ENCODE peak calls at places on chromosome 5, in four cellular contexts. F is IMR-90, H is AG10803, J is H4. U is an unnamed sample.

GRCh38 chr5:81906086-81906485 is 65.7 kb upstream of the ATG10 start:
- DNase-seq in H (no peak), F (no peak), J (no peak), U (no peak)

GRCh38 chr5:98214240-98215051 is 559.0 kb upstream of the RGMB start:
- DNase-seq in J (peak; percentile 46), H (peak; percentile 71), F (peak; percentile 45), U (peak; percentile 27)

GRCh38 chr5:54315736-54316135 is 5.4 kb upstream of the ARL15 start:
- DNase-seq in F (no peak), J (no peak), H (no peak), U (no peak)

GRCh38 chr5:38462972-38463633 is 93.3 kb downstream of the LIFR start:
- DNase-seq in H (no peak), F (peak; percentile 65), J (peak; percentile 58), U (peak; percentile 38)

GRCh38 chr5:111308951-111309350 is 84.8 kb downstream of the CAMK4 start:
- DNase-seq in F (no peak), J (peak; percentile 19), H (no peak), U (no peak)

GRCh38 chr5:139651863-139652787 is 4.0 kb downstream of the CXXC5 start:
- DNase-seq in H (peak; percentile 84), F (peak; percentile 94), J (peak; percentile 60), U (peak; percentile 92)

GRCh38 chr5:14213253-14213652 is 70.1 kb downstream of the TRIO start:
- DNase-seq in H (no peak), F (peak; percentile 46), J (no peak), U (no peak)

GRCh38 chr5:105684799-105685198 is 1985.9 kb downstream of the EFNA5 start:
- DNase-seq in J (no peak), H (no peak), F (no peak), U (no peak)

GRCh38 chr5:91319667-91320066 is 63.5 kb downstream of the ARRDC3 start:
- DNase-seq in H (no peak), F (no peak), J (no peak), U (no peak)

GRCh38 chr5:44542470-44542869 is 153.2 kb upstream of the FGF10 start:
- DNase-seq in H (no peak), F (no peak), J (peak; percentile 6), U (no peak)

GRCh38 chr5:96885518-96886338 is 9.4 kb downstream of the ERAP2 start:
- DNase-seq in J (no peak), H (no peak), F (no peak), U (no peak)

GRCh38 chr5:137695651-137696428 is 40.0 kb downstream of the KLHL3 start:
- DNase-seq in J (no peak), F (no peak), H (no peak), U (no peak)

GRCh38 chr5:148437249-148437648 is 53.5 kb downstream of the FBXO38 start:
- DNase-seq in F (peak; percentile 3), H (peak; percentile 42), J (no peak), U (no peak)

GRCh38 chr5:56737002-56737621 is 78.2 kb upstream of the MAP3K1 start:
- DNase-seq in F (peak; percentile 75), J (no peak), H (peak; percentile 33), U (peak; percentile 25)

GRCh38 chr5:50786073-50786472 is 119.6 kb downstream of the PARP8 start:
- DNase-seq in J (no peak), H (peak; percentile 19), F (no peak), U (no peak)

GRCh38 chr5:173582198-173583092 is 34.0 kb downstream of the BOD1 start:
- DNase-seq in H (peak; percentile 39), J (no peak), F (peak; percentile 36), U (no peak)

GRCh38 chr5:171599396-171599795 is 179.9 kb downstream of the FGF18 start:
- DNase-seq in J (no peak), H (no peak), F (no peak), U (no peak)

GRCh38 chr5:68266457-68266856 is 50.9 kb downstream of the PIK3R1 start:
- DNase-seq in F (no peak), H (no peak), J (no peak), U (no peak)

GRCh38 chr5:7779019-7779662 is 71.8 kb downstream of the CFAP90 start:
- DNase-seq in F (no peak), J (peak; percentile 39), H (no peak), U (no peak)